ENCODE peak calls at places on chromosomes 11 and 22, in five cellular contexts. M is WTC11, G is HepG2, K is A549, E is GM12878. T is an unnamed sample.

GRCh38 chr11:7436657-7437056 is 48.6 kb upstream of the OLFML1 start:
- DNase-seq in K (no peak), M (no peak), E (no peak), G (no peak), T (no peak)

GRCh38 chr11:128040603-128041002 is 546.8 kb downstream of the ETS1 start:
- DNase-seq in G (no peak), M (no peak), K (no peak), E (no peak), T (no peak)

GRCh38 chr11:115244758-115245157 is 259.5 kb downstream of the CADM1 start:
- DNase-seq in M (no peak), E (no peak), G (no peak), K (no peak), T (no peak)

GRCh38 chr11:73972187-73972586 is 10.5 kb downstream of the UCP2 start:
- DNase-seq in M (no peak), G (no peak), K (no peak), E (no peak), T (peak; percentile 21)

GRCh38 chr22:24542641-24543040 is 12.3 kb downstream of the GUCD1 start:
- DNase-seq in E (no peak), G (no peak), M (no peak), K (no peak), T (no peak)

GRCh38 chr11:96664108-96664507 is 274.3 kb downstream of the JRKL start:
- DNase-seq in M (no peak), K (no peak), E (no peak), G (no peak), T (no peak)

GRCh38 chr11:71527576-71528210 is 626 bp downstream of the KRTAP5-7 start:
- DNase-seq in E (no peak), K (no peak), M (no peak), G (no peak), T (no peak)

GRCh38 chr11:121870202-121871045 is 245.6 kb downstream of the BLID start:
- DNase-seq in G (peak; percentile 4), M (no peak), K (no peak), E (no peak), T (no peak)

GRCh38 chr11:45737056-45737455 is 67.9 kb upstream of the SLC35C1 start:
- DNase-seq in G (no peak), M (no peak), E (no peak), K (no peak), T (no peak)

GRCh38 chr11:19244084-19244483 is 3.3 kb upstream of the E2F8 start:
- DNase-seq in M (no peak), G (peak; percentile 28), K (no peak), E (no peak), T (no peak)
- TF ChIP-seq ESRRA in M (no peak), G (no peak), K (no peak), E (no peak), T (no peak)

GRCh38 chr11:79328402-79328801 is 112.4 kb downstream of the TENM4 start:
- DNase-seq in G (no peak), M (no peak), E (no peak), K (no peak), T (no peak)
- TF ChIP-seq ESRRA in G (no peak), M (no peak), E (no peak), K (no peak), T (no peak)

GRCh38 chr11:76023408-76024068 is 182.8 kb downstream of the WNT11 start:
- DNase-seq in M (no peak), K (no peak), E (no peak), G (no peak), T (peak; percentile 26)

GRCh38 chr11:76030286-76030685 is 176.0 kb downstream of the WNT11 start:
- DNase-seq in M (no peak), G (peak; percentile 54), E (no peak), K (peak; percentile 93), T (no peak)

GRCh38 chr11:76025817-76026216 is 180.5 kb downstream of the WNT11 start:
- DNase-seq in K (no peak), E (no peak), M (no peak), G (no peak), T (no peak)

GRCh38 chr11:76025068-76025467 is 181.2 kb downstream of the WNT11 start:
- DNase-seq in K (no peak), G (no peak), M (no peak), E (no peak), T (no peak)

GRCh38 chr11:76026862-76027261 is 179.4 kb downstream of the WNT11 start:
- DNase-seq in K (no peak), G (no peak), M (no peak), E (no peak), T (no peak)
- TF ChIP-seq ESRRA in K (no peak), G (no peak), M (no peak), E (no peak), T (no peak)

GRCh38 chr11:26847459-26847858 is 125.6 kb upstream of the SLC5A12 start:
- DNase-seq in E (no peak), G (no peak), K (no peak), M (no peak), T (no peak)
- TF ChIP-seq ESRRA in E (no peak), G (no peak), K (no peak), M (no peak), T (no peak)

T was measured in K562.